ENCODE peak calls at places on chromosome 7, in seven cellular contexts. One of them, this sample, is unnamed.

GRCh38 chr7:2711895-2712675 is 24.1 kb downstream of the AMZ1 start:
- DNase-seq in mammary epithelial cell: no peak
- DNase-seq in SJCRH30: no peak
- DNase-seq in heart left ventricle: no peak
- DNase-seq in K562: no peak
- DNase-seq in HL-60: no peak
- DNase-seq in body of pancreas: no peak
- DNase-seq in this sample: no peak

GRCh38 chr7:2116086-2116810 is 116.5 kb downstream of the MAD1L1 start:
- DNase-seq in SJCRH30: no peak
- DNase-seq in HL-60: no peak
- DNase-seq in heart left ventricle: peak; percentile 50
- DNase-seq in K562: no peak
- DNase-seq in mammary epithelial cell: peak; percentile 80
- DNase-seq in body of pancreas: no peak
- DNase-seq in this sample: no peak

GRCh38 chr7:41161188-41161587 is 541.7 kb downstream of the INHBA start:
- DNase-seq in body of pancreas: no peak
- DNase-seq in HL-60: no peak
- DNase-seq in SJCRH30: no peak
- DNase-seq in mammary epithelial cell: no peak
- DNase-seq in K562: no peak
- DNase-seq in heart left ventricle: no peak
- DNase-seq in this sample: no peak

GRCh38 chr7:26684447-26684846 is 179.9 kb downstream of the SKAP2 start:
- DNase-seq in K562: no peak
- DNase-seq in body of pancreas: no peak
- DNase-seq in SJCRH30: no peak
- DNase-seq in HL-60: no peak
- DNase-seq in heart left ventricle: no peak
- DNase-seq in mammary epithelial cell: no peak
- DNase-seq in this sample: no peak

GRCh38 chr7:94888542-94888941 is 18.9 kb upstream of the PPP1R9A start:
- DNase-seq in HL-60: no peak
- DNase-seq in mammary epithelial cell: peak; percentile 8
- DNase-seq in body of pancreas: peak; percentile 69
- DNase-seq in K562: no peak
- DNase-seq in SJCRH30: no peak
- DNase-seq in heart left ventricle: peak; percentile 40
- DNase-seq in this sample: no peak

GRCh38 chr7:11548532-11548931 is 283.5 kb downstream of the THSD7A start:
- DNase-seq in heart left ventricle: no peak
- DNase-seq in mammary epithelial cell: no peak
- DNase-seq in HL-60: no peak
- DNase-seq in SJCRH30: no peak
- DNase-seq in K562: no peak
- DNase-seq in body of pancreas: no peak
- DNase-seq in this sample: no peak

GRCh38 chr7:148332787-148333186 is 257.8 kb upstream of the C7orf33 start:
- DNase-seq in K562: no peak
- DNase-seq in mammary epithelial cell: no peak
- DNase-seq in heart left ventricle: no peak
- DNase-seq in SJCRH30: no peak
- DNase-seq in body of pancreas: no peak
- DNase-seq in HL-60: no peak
- DNase-seq in this sample: no peak

GRCh38 chr7:89661876-89662275 is 492.4 kb upstream of the STEAP1 start:
- DNase-seq in K562: no peak
- DNase-seq in body of pancreas: no peak
- DNase-seq in HL-60: no peak
- DNase-seq in SJCRH30: no peak
- DNase-seq in heart left ventricle: no peak
- DNase-seq in mammary epithelial cell: no peak
- DNase-seq in this sample: no peak

GRCh38 chr7:145884716-145885514 is 231.7 kb upstream of the CNTNAP2 start:
- DNase-seq in heart left ventricle: no peak
- DNase-seq in body of pancreas: no peak
- DNase-seq in mammary epithelial cell: no peak
- DNase-seq in SJCRH30: no peak
- DNase-seq in HL-60: no peak
- DNase-seq in K562: no peak
- DNase-seq in this sample: no peak

DNA sequence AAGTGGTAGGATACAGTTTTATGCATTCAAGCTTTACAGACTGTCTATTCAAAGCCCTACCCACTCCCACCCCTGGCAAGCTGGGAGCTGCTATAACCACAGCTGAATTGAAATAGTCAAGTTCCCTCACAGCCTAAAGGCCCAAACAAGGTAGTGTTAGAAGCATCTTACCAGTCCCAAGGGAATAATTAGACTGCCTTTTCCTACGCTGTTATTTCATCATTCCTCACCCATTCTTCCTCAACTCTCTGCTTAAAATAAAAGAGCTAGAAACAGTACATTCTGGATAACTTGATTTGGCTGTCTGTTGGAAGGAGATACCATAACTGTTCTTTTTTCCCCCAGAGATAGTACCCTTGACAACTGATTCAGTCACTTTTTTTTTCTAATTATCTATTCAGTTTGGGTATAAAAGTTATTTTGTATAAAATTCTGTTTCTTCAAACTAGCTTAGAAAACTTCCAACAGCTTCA is 54.0 kb downstream of the RAPGEF5 start:
- DNase-seq in K562: no peak
- DNase-seq in SJCRH30: no peak
- DNase-seq in heart left ventricle: no peak
- DNase-seq in HL-60: no peak
- DNase-seq in mammary epithelial cell: no peak
- DNase-seq in body of pancreas: no peak
- DNase-seq in this sample: no peak
- H3K27ac ChIP-seq in K562: peak overlapping the region; percentile 18
- H3K27ac ChIP-seq in SJCRH30: no peak overlapping the region
- H3K27ac ChIP-seq in heart left ventricle: no peak overlapping the region
- H3K27ac ChIP-seq in HL-60: no peak overlapping the region
- H3K27ac ChIP-seq in mammary epithelial cell: no peak overlapping the region
- H3K27ac ChIP-seq in body of pancreas: peak overlapping the region; percentile 4
- H3K27ac ChIP-seq in this sample: no peak overlapping the region

GRCh38 chr7:109745677-109746410 is 1176.2 kb downstream of the DNAJB9 start:
- DNase-seq in HL-60: no peak
- DNase-seq in body of pancreas: no peak
- DNase-seq in K562: no peak
- DNase-seq in heart left ventricle: no peak
- DNase-seq in SJCRH30: no peak
- DNase-seq in mammary epithelial cell: no peak
- DNase-seq in this sample: no peak
- H3K4me3 ChIP-seq in HL-60: no peak overlapping the region
- H3K4me3 ChIP-seq in body of pancreas: no peak overlapping the region
- H3K4me3 ChIP-seq in K562: no peak overlapping the region
- H3K4me3 ChIP-seq in heart left ventricle: no peak overlapping the region
- H3K4me3 ChIP-seq in SJCRH30: no peak overlapping the region
- H3K4me3 ChIP-seq in mammary epithelial cell: no peak overlapping the region
- H3K4me3 ChIP-seq in this sample: no peak overlapping the region

GRCh38 chr7:92058040-92058439 is 76.2 kb downstream of the CYP51A1 start:
- DNase-seq in K562: no peak
- DNase-seq in body of pancreas: no peak
- DNase-seq in HL-60: no peak
- DNase-seq in mammary epithelial cell: no peak
- DNase-seq in SJCRH30: no peak
- DNase-seq in heart left ventricle: no peak
- DNase-seq in this sample: no peak
- H3K27ac ChIP-seq in K562: no peak overlapping the region
- H3K27ac ChIP-seq in body of pancreas: no peak overlapping the region
- H3K27ac ChIP-seq in HL-60: no peak overlapping the region
- H3K27ac ChIP-seq in mammary epithelial cell: no peak overlapping the region
- H3K27ac ChIP-seq in SJCRH30: no peak overlapping the region
- H3K27ac ChIP-seq in heart left ventricle: peak overlapping the region; percentile 61
- H3K27ac ChIP-seq in this sample: no peak overlapping the region

GRCh38 chr7:98211676-98212531 is 665 bp downstream of the BHLHA15 start:
- DNase-seq in HL-60: no peak
- DNase-seq in mammary epithelial cell: no peak
- DNase-seq in body of pancreas: peak; percentile 58
- DNase-seq in heart left ventricle: no peak
- DNase-seq in SJCRH30: no peak
- DNase-seq in K562: peak; percentile 34
- DNase-seq in this sample: peak; percentile 72
- H3K4me3 ChIP-seq in HL-60: no peak overlapping the region
- H3K4me3 ChIP-seq in mammary epithelial cell: no peak overlapping the region
- H3K4me3 ChIP-seq in body of pancreas: peak overlapping the region; percentile 78
- H3K4me3 ChIP-seq in heart left ventricle: no peak overlapping the region
- H3K4me3 ChIP-seq in SJCRH30: no peak overlapping the region
- H3K4me3 ChIP-seq in K562: peak overlapping the region; percentile 21
- H3K4me3 ChIP-seq in this sample: peak overlapping the region; percentile 67

GRCh38 chr7:140036224-140036651 is 26.5 kb downstream of the PARP12 start:
- DNase-seq in HL-60: no peak
- DNase-seq in K562: no peak
- DNase-seq in mammary epithelial cell: no peak
- DNase-seq in body of pancreas: no peak
- DNase-seq in heart left ventricle: no peak
- DNase-seq in SJCRH30: no peak
- DNase-seq in this sample: no peak

GRCh38 chr7:140033779-140034363 is 28.9 kb downstream of the PARP12 start:
- DNase-seq in mammary epithelial cell: peak; percentile 94
- DNase-seq in HL-60: no peak
- DNase-seq in K562: no peak
- DNase-seq in heart left ventricle: no peak
- DNase-seq in SJCRH30: no peak
- DNase-seq in body of pancreas: no peak
- DNase-seq in this sample: no peak

GRCh38 chr7:140035400-140036223 is 27.1 kb downstream of the PARP12 start:
- DNase-seq in K562: no peak
- DNase-seq in SJCRH30: no peak
- DNase-seq in HL-60: no peak
- DNase-seq in body of pancreas: no peak
- DNase-seq in mammary epithelial cell: peak; percentile 70
- DNase-seq in heart left ventricle: no peak
- DNase-seq in this sample: no peak

GRCh38 chr7:140031364-140031763 is 31.4 kb downstream of the PARP12 start:
- DNase-seq in heart left ventricle: no peak
- DNase-seq in SJCRH30: no peak
- DNase-seq in mammary epithelial cell: no peak
- DNase-seq in HL-60: no peak
- DNase-seq in body of pancreas: no peak
- DNase-seq in K562: no peak
- DNase-seq in this sample: no peak

GRCh38 chr7:140033036-140033435 is 29.7 kb downstream of the PARP12 start:
- DNase-seq in HL-60: no peak
- DNase-seq in heart left ventricle: no peak
- DNase-seq in body of pancreas: no peak
- DNase-seq in K562: no peak
- DNase-seq in SJCRH30: no peak
- DNase-seq in mammary epithelial cell: peak; percentile 21
- DNase-seq in this sample: no peak
- H3K27ac ChIP-seq in HL-60: no peak overlapping the region
- H3K27ac ChIP-seq in heart left ventricle: no peak overlapping the region
- H3K27ac ChIP-seq in body of pancreas: no peak overlapping the region
- H3K27ac ChIP-seq in K562: no peak overlapping the region
- H3K27ac ChIP-seq in SJCRH30: no peak overlapping the region
- H3K27ac ChIP-seq in mammary epithelial cell: peak overlapping the region; percentile 81
- H3K27ac ChIP-seq in this sample: no peak overlapping the region

GRCh38 chr7:29539471-29539870 is 24.2 kb upstream of the PRR15 start:
- DNase-seq in mammary epithelial cell: peak; percentile 78
- DNase-seq in SJCRH30: no peak
- DNase-seq in heart left ventricle: no peak
- DNase-seq in HL-60: no peak
- DNase-seq in body of pancreas: no peak
- DNase-seq in K562: no peak
- DNase-seq in this sample: no peak

GRCh38 chr7:29538322-29538874 is 25.2 kb upstream of the PRR15 start:
- DNase-seq in K562: no peak
- DNase-seq in heart left ventricle: no peak
- DNase-seq in body of pancreas: no peak
- DNase-seq in SJCRH30: no peak
- DNase-seq in HL-60: no peak
- DNase-seq in mammary epithelial cell: no peak
- DNase-seq in this sample: no peak
- H3K4me3 ChIP-seq in K562: no peak overlapping the region
- H3K4me3 ChIP-seq in heart left ventricle: no peak overlapping the region
- H3K4me3 ChIP-seq in body of pancreas: no peak overlapping the region
- H3K4me3 ChIP-seq in SJCRH30: no peak overlapping the region
- H3K4me3 ChIP-seq in HL-60: no peak overlapping the region
- H3K4me3 ChIP-seq in mammary epithelial cell: no peak overlapping the region
- H3K4me3 ChIP-seq in this sample: no peak overlapping the region

This sample was measured in coronary artery.